ENCODE peak calls at places on chromosome 14, in four cellular contexts. One of them, this sample, is unnamed.
A peak's percentile ranks its signal among the peaks of the same experiment; 100 is the strongest.

GRCh38 chr14:54967496-54967895 is 59.4 kb downstream of the WDHD1 start:
- DNase-seq in kidney epithelial cell: no peak
- DNase-seq in tibial artery: no peak
- DNase-seq in spleen: no peak
- DNase-seq in this sample: no peak

GRCh38 chr14:75042040-75042439 is 9.2 kb downstream of the MLH3 start:
- DNase-seq in kidney epithelial cell: no peak
- DNase-seq in tibial artery: no peak
- DNase-seq in spleen: no peak
- DNase-seq in this sample: no peak

GRCh38 chr14:94227029-94227428 is 52.9 kb downstream of the PPP4R4 start:
- DNase-seq in kidney epithelial cell: no peak
- DNase-seq in tibial artery: no peak
- DNase-seq in spleen: no peak
- DNase-seq in this sample: no peak

GRCh38 chr14:22084393-22085281 is 411.0 kb upstream of the OR4E1 start:
- DNase-seq in kidney epithelial cell: no peak
- DNase-seq in tibial artery: no peak
- DNase-seq in spleen: no peak
- DNase-seq in this sample: no peak

GRCh38 chr14:95211721-95212504 is 54.6 kb upstream of the DICER1 start:
- DNase-seq in kidney epithelial cell: no peak
- DNase-seq in tibial artery: no peak
- DNase-seq in spleen: no peak
- DNase-seq in this sample: no peak

GRCh38 chr14:77290705-77291104 is 19.7 kb upstream of the NGB start:
- DNase-seq in kidney epithelial cell: no peak
- DNase-seq in tibial artery: no peak
- DNase-seq in spleen: no peak
- DNase-seq in this sample: no peak

GRCh38 chr14:77105118-77105517 is 7.1 kb downstream of the CIPC start:
- DNase-seq in kidney epithelial cell: no peak
- DNase-seq in tibial artery: no peak
- DNase-seq in spleen: no peak
- DNase-seq in this sample: no peak

GRCh38 chr14:30462358-30462757 is 96.6 kb upstream of the G2E3 start:
- DNase-seq in kidney epithelial cell: no peak
- DNase-seq in tibial artery: no peak
- DNase-seq in spleen: no peak
- DNase-seq in this sample: no peak

GRCh38 chr14:93941293-93941910 is 14.3 kb downstream of the FAM181A start:
- DNase-seq in kidney epithelial cell: peak; percentile 82
- DNase-seq in tibial artery: no peak
- DNase-seq in spleen: peak; percentile 76
- DNase-seq in this sample: no peak

DNA sequence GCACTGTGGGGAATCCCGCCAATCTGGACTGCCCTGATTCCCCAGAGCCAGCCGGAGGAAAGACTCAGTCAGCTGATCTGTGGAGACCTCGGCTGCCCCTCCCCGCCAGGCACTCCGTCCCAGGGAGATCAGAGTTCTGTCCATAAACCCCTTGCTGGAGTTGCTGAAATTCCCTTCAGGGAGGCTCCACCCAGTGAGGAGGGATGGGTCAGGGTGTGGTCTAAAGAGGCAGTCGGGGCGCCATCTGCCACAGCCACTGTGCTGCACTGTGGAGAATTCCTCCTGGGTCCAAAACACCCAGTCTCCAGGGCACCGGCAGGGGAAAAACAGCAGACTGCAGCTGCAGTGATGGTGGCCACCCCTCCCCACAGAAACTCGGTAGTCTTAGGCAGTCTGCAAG is 1922.3 kb upstream of the FLRT2 start:
- DNase-seq in kidney epithelial cell: no peak
- DNase-seq in tibial artery: no peak
- DNase-seq in spleen: peak; percentile 29
- DNase-seq in this sample: no peak
- TF ChIP-seq CTCF in kidney epithelial cell: no peak
- TF ChIP-seq CTCF in tibial artery: no peak
- TF ChIP-seq CTCF in spleen: no peak
- TF ChIP-seq CTCF in this sample: no peak

GRCh38 chr14:60488175-60488574 is 2.3 kb upstream of the C14orf39 start:
- DNase-seq in kidney epithelial cell: no peak
- DNase-seq in tibial artery: no peak
- DNase-seq in spleen: no peak
- DNase-seq in this sample: no peak
- TF ChIP-seq CTCF in kidney epithelial cell: no peak
- TF ChIP-seq CTCF in tibial artery: no peak
- TF ChIP-seq CTCF in spleen: no peak
- TF ChIP-seq CTCF in this sample: no peak

DNA sequence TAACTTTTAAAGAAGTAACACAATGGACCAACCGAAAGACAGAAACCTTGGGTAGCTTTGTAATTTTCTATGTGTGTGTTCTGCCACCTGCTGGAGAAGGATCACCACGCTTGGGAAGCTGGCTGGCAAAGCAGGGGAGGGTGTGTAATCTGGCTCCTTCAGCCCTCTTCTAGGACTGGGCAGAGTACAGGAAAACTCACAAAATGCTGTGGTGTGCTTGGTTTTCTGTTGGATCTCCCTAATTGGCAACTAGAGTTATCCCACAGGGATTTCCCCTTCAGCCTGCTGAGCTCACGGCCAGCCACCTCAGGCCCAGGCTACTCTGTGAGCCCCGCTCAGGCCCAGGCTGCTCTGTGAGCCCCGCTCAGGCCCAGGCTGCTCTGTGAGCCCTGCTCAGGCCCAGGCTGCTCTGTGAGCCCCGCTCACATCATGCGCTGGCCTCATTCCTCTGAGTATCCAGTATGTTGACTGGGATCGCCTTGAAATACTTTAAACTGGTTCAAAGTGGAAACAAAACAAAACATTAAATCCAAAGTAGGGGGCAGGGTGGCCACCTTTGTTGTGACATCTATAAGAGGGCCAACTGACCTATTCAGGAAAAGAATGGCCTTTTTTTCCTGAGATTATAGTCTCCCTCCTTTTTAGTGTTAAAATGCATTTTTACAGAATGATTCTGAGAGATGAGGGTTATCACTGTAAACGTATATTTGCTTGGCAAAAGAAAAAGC is 52.0 kb upstream of the RNU6-8 start:
- DNase-seq in kidney epithelial cell: peak; percentile 26
- DNase-seq in tibial artery: peak; percentile 86
- DNase-seq in spleen: no peak
- DNase-seq in this sample: no peak
- TF ChIP-seq CTCF in kidney epithelial cell: peak; percentile 79
- TF ChIP-seq CTCF in tibial artery: peak; percentile 83
- TF ChIP-seq CTCF in spleen: peak; percentile 86
- TF ChIP-seq CTCF in this sample: no peak

GRCh38 chr14:47539065-47539464 is 136.3 kb downstream of the MDGA2 start:
- DNase-seq in kidney epithelial cell: peak; percentile 2
- DNase-seq in tibial artery: no peak
- DNase-seq in spleen: no peak
- DNase-seq in this sample: no peak
- TF ChIP-seq CTCF in kidney epithelial cell: peak; percentile 60
- TF ChIP-seq CTCF in tibial artery: peak; percentile 8
- TF ChIP-seq CTCF in spleen: peak; percentile 16
- TF ChIP-seq CTCF in this sample: no peak

DNA sequence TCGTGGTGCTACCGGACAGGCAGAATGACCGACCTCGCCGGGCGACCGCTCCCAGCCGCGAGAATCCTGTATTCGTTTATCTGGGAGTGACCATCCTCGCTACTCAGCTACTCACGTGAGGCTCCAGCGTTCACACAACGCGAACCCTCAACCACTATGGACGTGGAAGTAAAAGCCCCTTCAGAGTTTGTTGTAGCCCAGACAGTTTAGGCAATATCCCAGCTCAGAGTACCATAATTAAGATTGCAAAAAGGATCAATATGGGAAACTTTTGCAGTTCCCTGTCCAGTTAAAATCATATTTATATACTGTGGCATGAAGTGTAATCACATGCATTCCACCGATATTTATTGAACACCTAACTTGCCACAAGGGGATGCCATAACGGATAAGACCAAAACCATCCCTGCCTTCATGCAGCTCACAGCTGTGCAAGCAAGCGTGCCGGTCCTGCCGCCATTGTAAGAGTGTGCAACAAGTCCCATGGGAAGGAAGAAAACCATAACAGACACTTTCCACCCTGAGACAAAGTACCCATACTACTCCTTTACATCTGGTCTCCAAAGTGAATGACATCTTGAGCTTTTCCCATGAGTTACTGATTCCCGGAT is 938 bp upstream of the MAX start:
- DNase-seq in kidney epithelial cell: no peak
- DNase-seq in tibial artery: no peak
- DNase-seq in spleen: peak; percentile 84
- DNase-seq in this sample: no peak
- TF ChIP-seq CTCF in kidney epithelial cell: peak; percentile 10
- TF ChIP-seq CTCF in tibial artery: no peak
- TF ChIP-seq CTCF in spleen: no peak
- TF ChIP-seq CTCF in this sample: no peak

GRCh38 chr14:58912287-58912686 is 274.5 kb downstream of the DACT1 start:
- DNase-seq in kidney epithelial cell: no peak
- DNase-seq in tibial artery: no peak
- DNase-seq in spleen: no peak
- DNase-seq in this sample: no peak

GRCh38 chr14:58914271-58914855 is 274.1 kb upstream of the DAAM1 start:
- DNase-seq in kidney epithelial cell: no peak
- DNase-seq in tibial artery: no peak
- DNase-seq in spleen: no peak
- DNase-seq in this sample: no peak

GRCh38 chr14:58907803-58908202 is 270.0 kb downstream of the DACT1 start:
- DNase-seq in kidney epithelial cell: no peak
- DNase-seq in tibial artery: no peak
- DNase-seq in spleen: no peak
- DNase-seq in this sample: no peak

GRCh38 chr14:58915646-58916045 is 272.8 kb upstream of the DAAM1 start:
- DNase-seq in kidney epithelial cell: no peak
- DNase-seq in tibial artery: no peak
- DNase-seq in spleen: no peak
- DNase-seq in this sample: no peak

DNA sequence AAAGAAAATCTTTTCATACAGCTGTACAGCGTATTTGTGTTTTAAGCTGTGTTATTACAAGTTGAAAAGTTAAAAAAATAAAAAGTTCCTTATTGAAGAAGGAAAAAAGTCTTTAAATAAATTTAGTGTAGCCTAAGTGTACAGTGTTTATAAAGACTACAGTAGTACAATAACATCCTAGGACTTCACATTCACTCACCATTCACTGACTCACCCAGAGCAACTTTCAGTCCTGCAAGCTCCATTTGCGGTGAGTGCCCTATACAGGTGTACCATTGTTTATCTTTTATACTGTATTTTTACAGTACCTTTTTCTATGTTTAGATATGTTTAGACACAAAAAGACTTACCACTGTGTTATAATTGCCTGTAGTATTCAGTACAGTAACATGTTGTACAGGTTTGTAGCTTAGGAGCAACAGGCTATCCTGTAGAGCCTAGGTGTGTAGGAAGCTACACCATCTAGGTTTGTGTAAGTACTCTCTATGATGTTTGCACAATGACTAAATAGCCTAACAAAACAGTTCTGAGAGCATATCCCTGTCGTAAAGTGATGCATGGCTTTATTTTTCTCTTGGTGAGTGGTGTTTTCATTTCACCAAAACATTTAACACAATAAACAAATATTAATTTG is 275.2 kb downstream of the DACT1 start:
- DNase-seq in kidney epithelial cell: no peak
- DNase-seq in tibial artery: no peak
- DNase-seq in spleen: no peak
- DNase-seq in this sample: no peak
- TF ChIP-seq CTCF in kidney epithelial cell: no peak
- TF ChIP-seq CTCF in tibial artery: no peak
- TF ChIP-seq CTCF in spleen: no peak
- TF ChIP-seq CTCF in this sample: no peak

This sample was measured in activated B cell treated with CpG ODN at 0.5 μM for 24 hours.